ENCODE peak calls at places on chromosome 17, in five cellular contexts. X is activated T-cell treated with anti-CD3 and anti-CD28 coated beads, Interleukin-2, amount 50 U/mL, for 4 hours; Z is neural crest cell; U is GDM1; G is activated B cell treated with CpG ODN at 0.5 μM for 24 hours. W is an unnamed sample.

GRCh38 chr17:47719411-47720152 is 13.5 kb upstream of the TBX21 start:
- DNase-seq in X (peak), Z (no peak), U (peak), G (no peak), W (peak)

GRCh38 chr17:20103454-20104448 is 94.6 kb downstream of the SPECC1 start:
- DNase-seq in X (no peak), Z (no peak), U (no peak), G (no peak), W (no peak)

GRCh38 chr17:60738287-60738686 is 60.6 kb downstream of the BCAS3 start:
- DNase-seq in X (no peak), Z (no peak), U (no peak), G (no peak), W (no peak)

GRCh38 chr17:17118399-17118798 is 76.1 kb downstream of the MPRIP start:
- DNase-seq in X (no peak), Z (no peak), U (no peak), G (no peak), W (no peak)

GRCh38 chr17:61862105-61862574 is 1.2 kb downstream of the BRIP1 start:
- DNase-seq in X (no peak), Z (no peak), U (no peak), G (no peak), W (no peak)

GRCh38 chr17:75876190-75876937 is 2.0 kb downstream of the TRIM47 start:
- DNase-seq in X (peak), Z (no peak), U (no peak), G (peak), W (peak)

GRCh38 chr17:78997231-78997741 is 12.3 kb downstream of the CANT1 start:
- DNase-seq in X (no peak), Z (no peak), U (no peak), G (no peak), W (no peak)

GRCh38 chr17:65057520-65058075 is 1.1 kb upstream of the GNA13 start:
- DNase-seq in X (no peak), Z (no peak), U (no peak), G (no peak), W (no peak)

GRCh38 chr17:4573682-4574081 is 10.6 kb upstream of the SMTNL2 start:
- DNase-seq in X (peak), Z (no peak), U (no peak), G (no peak), W (no peak)

GRCh38 chr17:14940112-14940945 is 324.8 kb downstream of the PMP22 start:
- DNase-seq in X (no peak), Z (no peak), U (no peak), G (no peak), W (no peak)

GRCh38 chr17:17801800-17802481 is 34.8 kb downstream of the SREBF1 start:
- DNase-seq in X (no peak), Z (no peak), U (no peak), G (no peak), W (no peak)

GRCh38 chr17:55317284-55317683 is 52.5 kb downstream of the HLF start:
- DNase-seq in X (no peak), Z (no peak), U (no peak), G (no peak), W (no peak)

GRCh38 chr17:13888043-13888442 is 181.3 kb upstream of the COX10 start:
- DNase-seq in X (no peak), Z (no peak), U (no peak), G (no peak), W (no peak)

GRCh38 chr17:47983492-47984223 is 12.7 kb downstream of the CDK5RAP3 start:
- DNase-seq in X (no peak), Z (no peak), U (no peak), G (no peak), W (no peak)

GRCh38 chr17:6110592-6110991 is 40.4 kb downstream of the WSCD1 start:
- DNase-seq in X (no peak), Z (no peak), U (no peak), G (no peak), W (no peak)